ENCODE peak calls at places on chromosomes 12 and 14, in four cellular contexts. T is activated CD4-positive, alpha-beta T cell treated with anti-CD3 and anti-CD28 coated beads for 36 hours; S is hippocampal formation; W is Kasumi-1. O is an unnamed sample.

GRCh38 chr14:64910847-64911495 is 3.3 kb upstream of the CHURC1 start:
- DNase-seq in T (no peak), S (no peak), W (peak; percentile 62), O (no peak)

GRCh38 chr12:106345739-106346138 is 11.8 kb upstream of the POLR3B start:
- DNase-seq in T (no peak), S (peak; percentile 37), W (peak; percentile 1), O (no peak)

GRCh38 chr14:81303258-81303935 is 82.6 kb upstream of the GTF2A1 start:
- DNase-seq in T (peak; percentile 79), S (no peak), W (no peak), O (peak; percentile 82)

GRCh38 chr12:119938049-119938667 is 50.9 kb upstream of the BICDL1 start:
- DNase-seq in T (peak; percentile 81), S (peak; percentile 45), W (peak; percentile 35), O (no peak)

GRCh38 chr14:82667501-82667900 is 1133.8 kb upstream of the SEL1L start:
- DNase-seq in T (no peak), S (no peak), W (no peak), O (no peak)

GRCh38 chr14:44662250-44662891 is 155.3 kb upstream of the FSCB start:
- DNase-seq in T (no peak), S (no peak), W (no peak), O (peak; percentile 2)

GRCh38 chr12:50013361-50014147 is 11.7 kb downstream of the RACGAP1 start:
- DNase-seq in T (no peak), S (no peak), W (no peak), O (peak; percentile 11)

GRCh38 chr12:82486524-82487235 is 128.4 kb downstream of the METTL25 start:
- DNase-seq in T (no peak), S (no peak), W (no peak), O (no peak)

GRCh38 chr12:28027947-28028724 is 55.6 kb upstream of the PTHLH start:
- DNase-seq in T (no peak), S (no peak), W (peak; percentile 52), O (peak; percentile 8)

GRCh38 chr14:106586098-106586704 is 1059.8 kb downstream of the TMEM121 start:
- DNase-seq in T (peak; percentile 86), S (no peak), W (no peak), O (no peak)

GRCh38 chr12:5624873-5625272 is 193.0 kb downstream of the NTF3 start:
- DNase-seq in T (no peak), S (no peak), W (no peak), O (no peak)

GRCh38 chr14:65279510-65279909 is 133.0 kb upstream of the FUT8 start:
- DNase-seq in T (no peak), S (no peak), W (no peak), O (no peak)

GRCh38 chr14:101005447-101005846 is 101.9 kb upstream of the RTL1 start:
- DNase-seq in T (no peak), S (peak; percentile 30), W (peak; percentile 18), O (no peak)

GRCh38 chr12:54300732-54301427 is at the start of gene NFE2:
- DNase-seq in T (peak; percentile 58), S (no peak), W (peak; percentile 73), O (peak; percentile 18)

GRCh38 chr14:75959031-75959430 is 22.8 kb downstream of the TGFB3 start:
- DNase-seq in T (no peak), S (no peak), W (no peak), O (no peak)

GRCh38 chr12:6306151-6306550 is 4.3 kb upstream of the PLEKHG6 start:
- DNase-seq in T (no peak), S (no peak), W (no peak), O (no peak)

GRCh38 chr12:6039894-6040601 is 84.4 kb downstream of the VWF start:
- DNase-seq in T (peak; percentile 72), S (peak; percentile 42), W (peak; percentile 7), O (peak; percentile 51)

GRCh38 chr12:107144990-107145389 is 51.6 kb upstream of the CRY1 start:
- DNase-seq in T (no peak), S (no peak), W (no peak), O (no peak)

GRCh38 chr12:8823565-8824300 is 1.3 kb downstream of the A2ML1 start:
- DNase-seq in T (peak; percentile 19), S (peak; percentile 11), W (peak; percentile 23), O (no peak)

GRCh38 chr12:38711055-38711454 is 194.3 kb downstream of the CPNE8 start:
- DNase-seq in T (no peak), S (no peak), W (no peak), O (no peak)

GRCh38 chr14:64645220-64645891 is 58.9 kb upstream of the PLEKHG3 start:
- DNase-seq in T (no peak), S (no peak), W (no peak), O (no peak)

GRCh38 chr14:34873591-34874385 is 1.4 kb downstream of the BAZ1A start:
- DNase-seq in T (peak; percentile 94), S (peak; percentile 76), W (peak; percentile 98), O (peak; percentile 89)

GRCh38 chr12:34603382-34604035 is 581.2 kb downstream of the ALG10 start:
- DNase-seq in T (no peak), S (no peak), W (no peak), O (no peak)

GRCh38 chr12:107368586-107368985 is 275.2 kb upstream of the CRY1 start:
- DNase-seq in T (peak; percentile 70), S (no peak), W (no peak), O (no peak)

GRCh38 chr12:98754095-98754494 is 109.0 kb downstream of the APAF1 start:
- DNase-seq in T (peak; percentile 60), S (peak; percentile 49), W (peak; percentile 2), O (no peak)

GRCh38 chr14:22276913-22277816 is 311.9 kb downstream of the DAD1 start:
- DNase-seq in T (no peak), S (no peak), W (peak; percentile 63), O (no peak)

GRCh38 chr12:57006809-57007475 is 596 bp upstream of the ZBTB39 start:
- DNase-seq in T (peak; percentile 44), S (no peak), W (no peak), O (no peak)

GRCh38 chr12:34395056-34396005 is 373.0 kb downstream of the ALG10 start:
- DNase-seq in T (peak; percentile 1), S (no peak), W (no peak), O (no peak)

GRCh38 chr12:125185740-125186470 is 120.7 kb downstream of the AACS start:
- DNase-seq in T (peak; percentile 75), S (peak; percentile 73), W (peak; percentile 72), O (peak; percentile 15)

GRCh38 chr14:32434880-32435279 is 105.8 kb downstream of the AKAP6 start:
- DNase-seq in T (no peak), S (no peak), W (no peak), O (no peak)

GRCh38 chr14:43360239-43360638 is 1146.8 kb downstream of the FSCB start:
- DNase-seq in T (no peak), S (no peak), W (no peak), O (no peak)

GRCh38 chr12:124673881-124674617 is 106.6 kb upstream of the NCOR2 start:
- DNase-seq in T (no peak), S (peak; percentile 90), W (no peak), O (no peak)

GRCh38 chr14:41476526-41476925 is 130.2 kb upstream of the LRFN5 start:
- DNase-seq in T (no peak), S (no peak), W (no peak), O (no peak)

GRCh38 chr12:120468846-120469449 is 600 bp downstream of the SRSF9 start:
- DNase-seq in T (peak; percentile 50), S (peak; percentile 55), W (no peak), O (no peak)

GRCh38 chr12:55934773-55935172 is 3.8 kb downstream of the DGKA start:
- DNase-seq in T (no peak), S (no peak), W (no peak), O (no peak)

O was measured in DMS79.